ENCODE peak calls at places on chromosomes 3 and 15, in four cellular contexts. H is pancreas, X is GM20000, V is endothelial cell. J is an unnamed sample.

GRCh38 chr3:37456270-37456708 is 281.9 kb upstream of the LRRFIP2 start:
- DNase-seq in H (no peak), X (no peak), V (no peak), J (no peak)

GRCh38 chr3:194375473-194375872 is 5.9 kb upstream of the LRRC15 start:
- DNase-seq in H (no peak), X (no peak), V (peak; percentile 33), J (no peak)

GRCh38 chr3:138591392-138591791 is 2.7 kb downstream of the CEP70 start:
- DNase-seq in H (no peak), X (no peak), V (no peak), J (no peak)

GRCh38 chr3:159994182-159994581 is 5.5 kb downstream of the IL12A start:
- DNase-seq in H (no peak), X (no peak), V (no peak), J (no peak)

GRCh38 chr3:69774029-69774428 is 34.8 kb downstream of the MITF start:
- DNase-seq in H (no peak), X (no peak), V (no peak), J (no peak)

GRCh38 chr3:99562138-99562537 is 76.3 kb upstream of the COL8A1 start:
- DNase-seq in H (no peak), X (no peak), V (peak; percentile 31), J (no peak)

GRCh38 chr3:188257384-188257961 is 103.5 kb downstream of the LPP start:
- DNase-seq in H (no peak), X (no peak), V (no peak), J (no peak)

GRCh38 chr15:25241241-25241801 is 197.5 kb downstream of the UBE3A start:
- DNase-seq in H (no peak), X (no peak), V (no peak), J (no peak)

GRCh38 chr15:92599394-92599970 is 56.1 kb downstream of the FAM174B start:
- DNase-seq in H (no peak), X (no peak), V (no peak), J (peak; percentile 7)

GRCh38 chr3:12288466-12289129 is at the start of gene PPARG:
- DNase-seq in H (no peak), X (peak; percentile 48), V (peak; percentile 34), J (peak; percentile 41)

GRCh38 chr15:55740981-55741591 is 1.9 kb downstream of the PRTG start:
- DNase-seq in H (no peak), X (no peak), V (no peak), J (no peak)

GRCh38 chr3:2937578-2937977 is 172.6 kb downstream of the IL5RA start:
- DNase-seq in H (no peak), X (no peak), V (no peak), J (no peak)

GRCh38 chr3:133487920-133488540 is 85.5 kb upstream of the CDV3 start:
- DNase-seq in H (no peak), X (no peak), V (no peak), J (peak; percentile 70)

GRCh38 chr15:64693134-64693533 is 82.3 kb downstream of the RBPMS2 start:
- DNase-seq in H (peak; percentile 32), X (no peak), V (no peak), J (no peak)

GRCh38 chr3:120093119-120093922 is 926 bp downstream of the GSK3B start:
- DNase-seq in H (no peak), X (no peak), V (peak; percentile 8), J (peak; percentile 35)

GRCh38 chr3:46378426-46378942 is 7.7 kb downstream of the CCR5 start:
- DNase-seq in H (peak; percentile 29), X (peak; percentile 52), V (peak; percentile 73), J (peak; percentile 81)

GRCh38 chr3:14231998-14232501 is 53.4 kb downstream of the LSM3 start:
- DNase-seq in H (no peak), X (no peak), V (no peak), J (no peak)

GRCh38 chr3:63817209-63817608 is 1.9 kb upstream of the C3orf49 start:
- DNase-seq in H (no peak), X (no peak), V (no peak), J (no peak)

GRCh38 chr15:94125131-94125530 is 106.2 kb upstream of the MCTP2 start:
- DNase-seq in H (no peak), X (no peak), V (no peak), J (no peak)

GRCh38 chr15:84910928-84911623 is 26.6 kb downstream of the SLC28A1 start:
- DNase-seq in H (no peak), X (no peak), V (no peak), J (no peak)

GRCh38 chr3:108073712-108074431 is 17.0 kb downstream of the CD47 start:
- DNase-seq in H (no peak), X (no peak), V (no peak), J (no peak)

GRCh38 chr3:97863025-97863424 is 41.2 kb downstream of the CRYBG3 start:
- DNase-seq in H (no peak), X (no peak), V (no peak), J (no peak)

GRCh38 chr3:186138272-186138981 is 29.5 kb upstream of the ETV5 start:
- DNase-seq in H (peak; percentile 89), X (no peak), V (no peak), J (no peak)

GRCh38 chr15:99518191-99518590 is 47.6 kb upstream of the MEF2A start:
- DNase-seq in H (no peak), X (no peak), V (no peak), J (no peak)

GRCh38 chr3:53354945-53355498 is 7.7 kb upstream of the DCP1A start:
- DNase-seq in H (no peak), X (no peak), V (no peak), J (no peak)

GRCh38 chr3:53346922-53347260 is 452 bp downstream of the DCP1A start:
- DNase-seq in H (no peak), X (no peak), V (no peak), J (peak; percentile 35)

GRCh38 chr3:53346514-53346913 is 829 bp downstream of the DCP1A start:
- DNase-seq in H (no peak), X (peak; percentile 14), V (peak; percentile 4), J (no peak)

GRCh38 chr3:53347261-53348064 is at the start of gene DCP1A:
- DNase-seq in H (peak; percentile 95), X (peak; percentile 94), V (peak; percentile 98), J (peak; percentile 97)

DNA sequence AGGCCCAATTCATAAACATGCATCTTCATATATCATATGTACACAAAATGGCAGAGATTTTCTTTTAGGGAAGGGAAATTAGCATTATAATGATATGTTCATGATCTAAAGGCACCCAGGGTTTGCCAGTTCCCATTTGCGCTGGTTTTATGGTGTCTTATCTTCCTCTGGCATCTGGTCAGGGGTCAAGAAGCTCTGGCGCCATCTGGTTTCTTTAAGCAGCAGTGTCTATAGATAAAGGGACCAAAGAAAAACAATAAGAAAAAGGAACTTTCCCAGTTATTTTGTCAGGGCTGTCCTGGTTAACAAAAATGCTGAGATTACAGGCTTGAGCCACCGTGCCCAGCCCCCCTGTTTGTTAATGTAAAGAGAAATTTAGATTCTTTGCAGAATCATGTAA is 3.3 kb upstream of the DCP1A start:
- DNase-seq in H (no peak), X (peak; percentile 25), V (peak; percentile 40), J (peak; percentile 33)
- TF ChIP-seq CTCF in H (no peak), X (no peak), V (no peak), J (peak; percentile 42)

DNA sequence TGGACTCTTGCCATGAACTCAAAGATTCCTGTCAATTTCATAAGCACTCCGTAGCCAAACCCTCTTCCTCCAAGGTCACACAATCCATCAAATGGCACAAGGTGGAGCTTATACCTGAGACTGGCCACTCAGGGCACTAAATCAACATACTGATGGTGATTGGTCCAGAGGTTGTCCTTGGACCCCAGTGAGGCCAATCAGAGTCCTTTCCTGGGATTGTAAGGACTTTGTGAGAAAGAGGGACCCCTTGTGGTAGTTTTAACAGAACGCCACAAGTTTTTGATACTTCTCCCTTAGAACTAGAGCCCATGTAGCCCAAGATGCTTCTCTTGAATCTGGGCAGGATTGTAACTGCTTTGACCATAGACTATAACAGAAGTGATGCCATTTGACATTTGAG is 44.4 kb upstream of the LARS2 start:
- DNase-seq in H (no peak), X (no peak), V (no peak), J (peak; percentile 13)
- TF ChIP-seq CTCF in H (no peak), X (peak; percentile 5), V (no peak), J (no peak)

GRCh38 chr3:23474580-23475357 is 271.6 kb downstream of the UBE2E2 start:
- DNase-seq in H (no peak), X (no peak), V (no peak), J (no peak)
- TF ChIP-seq CTCF in H (no peak), X (no peak), V (no peak), J (no peak)

GRCh38 chr3:171862993-171863521 is 19.9 kb downstream of the TMEM212 start:
- DNase-seq in H (no peak), X (no peak), V (no peak), J (no peak)

GRCh38 chr3:171863920-171864319 is 20.8 kb downstream of the TMEM212 start:
- DNase-seq in H (no peak), X (no peak), V (no peak), J (no peak)

GRCh38 chr3:171865191-171865865 is 22.2 kb downstream of the TMEM212 start:
- DNase-seq in H (no peak), X (no peak), V (no peak), J (no peak)

GRCh38 chr3:171871392-171872274 is 28.5 kb downstream of the TMEM212 start:
- DNase-seq in H (no peak), X (no peak), V (no peak), J (no peak)

DNA sequence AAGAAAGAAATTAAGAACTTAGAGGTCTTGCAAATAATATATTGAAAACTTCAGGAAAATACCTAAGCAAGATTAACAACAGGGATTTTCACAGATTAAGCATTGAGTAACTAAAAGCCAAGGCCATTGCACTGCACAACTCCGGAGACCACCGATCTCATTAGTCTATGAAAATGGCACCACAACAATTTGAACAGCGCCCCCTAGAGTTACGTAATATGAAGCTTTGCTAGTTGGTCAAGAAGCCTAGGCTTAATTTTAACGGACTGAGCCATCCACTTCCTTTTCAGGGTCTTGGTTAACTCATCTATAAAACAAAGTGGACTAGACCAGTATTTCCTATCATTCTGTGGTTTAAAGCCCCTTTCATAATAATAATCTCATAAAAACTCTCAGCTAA is 24.8 kb downstream of the TMEM212 start:
- DNase-seq in H (no peak), X (no peak), V (no peak), J (peak; percentile 5)
- TF ChIP-seq CTCF in H (no peak), X (peak; percentile 9), V (peak; percentile 75), J (peak; percentile 50)

DNA sequence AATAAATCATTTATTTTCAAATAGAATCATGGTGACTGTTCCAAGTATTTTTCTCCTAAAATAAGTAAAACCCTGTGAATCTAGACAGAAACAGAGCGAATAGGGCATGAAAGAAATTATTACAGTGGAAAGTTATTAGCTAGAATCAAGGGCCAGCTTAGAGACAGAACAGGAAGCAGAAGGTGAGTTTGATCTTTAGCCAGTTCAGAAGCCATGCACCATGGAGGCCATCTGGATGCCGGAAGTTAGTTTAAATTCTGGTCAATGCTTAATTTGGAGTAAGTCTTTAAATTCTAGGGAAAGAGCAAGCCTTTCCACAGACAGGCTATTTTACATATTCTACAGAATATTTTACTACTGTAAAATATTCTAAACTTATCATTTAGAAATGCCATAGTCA is 574.8 kb downstream of the CADM2 start:
- DNase-seq in H (no peak), X (no peak), V (no peak), J (no peak)
- TF ChIP-seq CTCF in H (no peak), X (no peak), V (no peak), J (no peak)